ENCODE peak calls at places on chromosomes 3 and 15, in five cellular contexts. W is suprapubic skin, O is GM12878, V is choroid plexus epithelial cell, H is fibroblast of pulmonary artery. Y is an unnamed sample.

GRCh38 chr15:56102401-56102800 is 109.0 kb upstream of the NEDD4 start:
- DNase-seq in W (no peak), O (no peak), V (no peak), H (no peak), Y (no peak)

GRCh38 chr3:155233213-155233612 is 60.3 kb downstream of the STRIT1 start:
- DNase-seq in W (no peak), O (no peak), V (peak), H (peak), Y (peak)

GRCh38 chr3:149384911-149385321 is 7.5 kb upstream of the TM4SF1 start:
- DNase-seq in W (no peak), O (no peak), V (peak), H (peak), Y (peak)

GRCh38 chr3:178707632-178708031 is 171.4 kb downstream of the KCNMB2 start:
- DNase-seq in W (no peak), O (no peak), V (no peak), H (no peak), Y (no peak)

GRCh38 chr3:99868438-99868723 is 50.7 kb downstream of the CMSS1 start:
- DNase-seq in W (no peak), O (no peak), V (no peak), H (peak), Y (peak)

GRCh38 chr3:180870008-180870733 is 42.3 kb upstream of the FXR1 start:
- DNase-seq in W (peak), O (no peak), V (peak), H (peak), Y (peak)

GRCh38 chr3:52248816-52249547 is 3.4 kb downstream of the PPM1M start:
- DNase-seq in W (peak), O (no peak), V (no peak), H (peak), Y (no peak)

GRCh38 chr3:126355777-126356372 is 1.3 kb downstream of the KLF15 start:
- DNase-seq in W (peak), O (no peak), V (peak), H (peak), Y (peak)

GRCh38 chr3:177657243-177657642 is 460.0 kb upstream of the TBL1XR1 start:
- DNase-seq in W (no peak), O (no peak), V (no peak), H (no peak), Y (no peak)

GRCh38 chr3:182094321-182094720 is 382.6 kb downstream of the SOX2 start:
- DNase-seq in W (no peak), O (no peak), V (no peak), H (no peak), Y (no peak)

GRCh38 chr3:179297971-179298725 is 24.7 kb upstream of the ZNF639 start:
- DNase-seq in W (no peak), O (no peak), V (peak), H (peak), Y (peak)

GRCh38 chr15:78265752-78266224 is 1.4 kb downstream of the DNAJA4 start:
- DNase-seq in W (no peak), O (no peak), V (peak), H (peak), Y (peak)

GRCh38 chr3:67819447-67819846 is 165.0 kb upstream of the SUCLG2 start:
- DNase-seq in W (no peak), O (no peak), V (peak), H (no peak), Y (no peak)

GRCh38 chr3:40752492-40752891 is 227.7 kb downstream of the ZNF621 start:
- DNase-seq in W (no peak), O (no peak), V (no peak), H (no peak), Y (no peak)

GRCh38 chr3:51075221-51075775 is 309.8 kb upstream of the MANF start:
- DNase-seq in W (no peak), O (no peak), V (no peak), H (no peak), Y (no peak)

GRCh38 chr15:70343961-70344360 is 246.2 kb upstream of the TLE3 start:
- DNase-seq in W (no peak), O (no peak), V (no peak), H (no peak), Y (no peak)

GRCh38 chr3:107752202-107752990 is 229.6 kb downstream of the BBX start:
- DNase-seq in W (no peak), O (no peak), V (peak), H (peak), Y (peak)

GRCh38 chr15:83733206-83733605 is 79.3 kb downstream of the ADAMTSL3 start:
- DNase-seq in W (no peak), O (no peak), V (peak), H (peak), Y (peak)

GRCh38 chr3:125594581-125595011 is 701 bp downstream of the OSBPL11 start:
- DNase-seq in W (no peak), O (no peak), V (peak), H (no peak), Y (no peak)

GRCh38 chr3:177764377-177764912 is 567.2 kb upstream of the TBL1XR1 start:
- DNase-seq in W (no peak), O (no peak), V (peak), H (peak), Y (peak)

GRCh38 chr3:59752925-59753324 is 703.1 kb upstream of the CFAP20DC start:
- DNase-seq in W (no peak), O (no peak), V (no peak), H (no peak), Y (no peak)

GRCh38 chr3:94069242-94069813 is 6.5 kb downstream of the NSUN3 start:
- DNase-seq in W (no peak), O (no peak), V (peak), H (peak), Y (peak)

GRCh38 chr15:45402955-45403892 is 24.9 kb upstream of the GATM start:
- DNase-seq in W (peak), O (no peak), V (peak), H (peak), Y (peak)

GRCh38 chr3:72810063-72810462 is 38.2 kb downstream of the SHQ1 start:
- DNase-seq in W (no peak), O (no peak), V (peak), H (no peak), Y (no peak)

GRCh38 chr3:115657168-115657567 is 33.9 kb downstream of the GAP43 start:
- DNase-seq in W (no peak), O (no peak), V (no peak), H (no peak), Y (no peak)
- TF ChIP-seq CTCF in W (no peak), O (no peak), V (peak), H (no peak), Y (no peak)

GRCh38 chr15:93066103-93066725 is 22.8 kb downstream of the RGMA start:
- DNase-seq in W (no peak), O (no peak), V (no peak), H (no peak), Y (no peak)
- H3K4me3 ChIP-seq in W (no peak), O (no peak), V (no peak), H (no peak), Y (no peak)

GRCh38 chr15:22795206-22796063 is 9.0 kb downstream of the NIPA1 start:
- DNase-seq in W (no peak), O (no peak), V (no peak), H (no peak), Y (no peak)
- TF ChIP-seq CTCF in W (no peak), O (no peak), V (no peak), H (no peak), Y (no peak)

GRCh38 chr3:14533457-14533958 is 6.6 kb downstream of the GRIP2 start:
- DNase-seq in W (no peak), O (no peak), V (no peak), H (no peak), Y (no peak)

GRCh38 chr3:14535616-14536015 is 4.5 kb downstream of the GRIP2 start:
- DNase-seq in W (no peak), O (no peak), V (no peak), H (no peak), Y (no peak)

GRCh38 chr3:14532691-14533456 is 7.3 kb downstream of the GRIP2 start:
- DNase-seq in W (no peak), O (no peak), V (peak), H (no peak), Y (peak)

GRCh38 chr3:14536055-14536815 is 3.9 kb downstream of the GRIP2 start:
- DNase-seq in W (no peak), O (no peak), V (no peak), H (no peak), Y (no peak)

GRCh38 chr3:14534379-14535191 is 5.6 kb downstream of the GRIP2 start:
- DNase-seq in W (no peak), O (no peak), V (no peak), H (no peak), Y (no peak)
- H3K4me3 ChIP-seq in W (peak), O (no peak), V (no peak), H (no peak), Y (no peak)

GRCh38 chr3:141542202-141542959 is 55.6 kb downstream of the RASA2 start:
- DNase-seq in W (no peak), O (no peak), V (no peak), H (no peak), Y (no peak)

GRCh38 chr3:141540531-141540930 is 53.7 kb downstream of the RASA2 start:
- DNase-seq in W (no peak), O (no peak), V (no peak), H (no peak), Y (no peak)

GRCh38 chr3:141544697-141545096 is 57.9 kb downstream of the RASA2 start:
- DNase-seq in W (no peak), O (no peak), V (no peak), H (no peak), Y (no peak)

GRCh38 chr3:141539441-141540187 is 52.8 kb downstream of the RASA2 start:
- DNase-seq in W (no peak), O (no peak), V (no peak), H (peak), Y (no peak)

GRCh38 chr3:141542989-141543388 is 56.2 kb downstream of the RASA2 start:
- DNase-seq in W (no peak), O (no peak), V (no peak), H (no peak), Y (no peak)
- TF ChIP-seq CTCF in W (no peak), O (no peak), V (no peak), H (no peak), Y (no peak)

DNA sequence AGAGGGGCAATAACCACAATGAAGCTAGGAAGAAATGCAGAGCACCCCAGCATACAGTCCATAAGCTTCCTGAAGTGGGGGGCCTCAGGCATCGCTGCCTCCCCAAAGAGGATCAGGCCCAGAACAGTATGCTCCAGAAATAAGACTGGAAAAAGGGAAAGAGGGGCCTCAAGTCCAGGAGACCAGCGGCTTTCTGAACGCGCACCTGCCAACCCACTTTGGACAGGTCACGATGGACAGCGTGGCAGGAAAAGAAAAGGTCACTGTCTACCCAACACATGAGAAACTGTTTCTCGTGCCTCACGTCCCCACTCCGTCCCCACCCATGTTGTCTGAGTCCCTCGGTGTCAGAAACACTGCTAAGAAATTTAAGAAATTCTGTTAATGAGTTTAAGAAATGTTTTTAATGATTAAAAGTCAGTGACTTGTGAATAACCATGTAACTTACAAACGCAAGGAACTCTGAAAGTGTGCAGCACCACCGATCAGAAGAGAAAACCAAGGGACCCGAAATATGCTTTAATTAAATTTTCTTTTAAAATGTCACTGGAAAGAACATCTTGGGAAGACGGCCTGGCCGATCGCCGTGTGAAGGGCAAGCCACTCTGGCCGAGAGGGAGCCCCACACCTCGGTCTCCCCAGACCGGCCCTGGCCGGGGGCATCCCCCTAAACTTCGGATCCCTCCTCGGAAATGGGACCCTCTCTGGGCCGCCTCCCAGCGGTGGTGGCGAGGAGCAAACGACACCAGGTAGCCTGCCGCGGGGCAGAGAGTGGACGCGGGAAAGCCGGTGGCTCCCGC is 1.7 kb upstream of the PPARG start:
- DNase-seq in W (no peak), O (no peak), V (peak), H (no peak), Y (peak)
- H3K4me3 ChIP-seq in W (peak), O (no peak), V (peak), H (peak), Y (peak)

GRCh38 chr15:29805708-29806104 is 16.6 kb downstream of the TJP1 start:
- DNase-seq in W (no peak), O (no peak), V (no peak), H (no peak), Y (no peak)
- TF ChIP-seq CTCF in W (no peak), O (no peak), V (no peak), H (no peak), Y (no peak)

Y was measured in cardiac fibroblast.